ENCODE peak calls at places on chromosomes 7 and 10, in six cellular contexts. E is neural progenitor cell, A is GM23338, K is SK-N-SH, M is PC-3, I is GM23248. L is an unnamed sample.
A peak's percentile ranks its signal among the peaks of the same experiment; 100 is the strongest.

GRCh38 chr7:106613279-106613678 is 47.7 kb downstream of the CCDC71L start:
- DNase-seq in E (no peak), A (no peak), K (no peak), M (no peak), I (no peak), L (no peak)

GRCh38 chr10:17561131-17561530 is 56.0 kb downstream of the HACD1 start:
- DNase-seq in E (no peak), A (no peak), K (no peak), M (no peak), I (peak; percentile 16), L (no peak)

GRCh38 chr10:11058965-11059364 is 41.3 kb downstream of the CELF2 start:
- DNase-seq in E (no peak), A (no peak), K (no peak), M (no peak), I (peak; percentile 84), L (no peak)

GRCh38 chr7:120023494-120024167 is 249.3 kb upstream of the KCND2 start:
- DNase-seq in E (no peak), A (no peak), K (no peak), M (no peak), I (peak; percentile 51), L (no peak)

GRCh38 chr7:112802406-112802805 is 12.2 kb upstream of the TMEM168 start:
- DNase-seq in E (no peak), A (no peak), K (no peak), M (no peak), I (no peak), L (no peak)

GRCh38 chr10:77036993-77037734 is 600.4 kb downstream of the KCNMA1 start:
- DNase-seq in E (peak; percentile 73), A (peak; percentile 86), K (peak; percentile 27), M (peak; percentile 74), I (peak; percentile 15), L (peak; percentile 7)

GRCh38 chr10:46515402-46516192 is 40.9 kb downstream of the GPRIN2 start:
- DNase-seq in E (no peak), A (no peak), K (no peak), M (no peak), I (no peak), L (no peak)

GRCh38 chr10:101354584-101355070 is 662 bp downstream of the BTRC start:
- DNase-seq in E (no peak), A (no peak), K (no peak), M (peak; percentile 19), I (peak; percentile 77), L (no peak)

GRCh38 chr10:60952846-60953220 is 8.8 kb upstream of the RHOBTB1 start:
- DNase-seq in E (no peak), A (no peak), K (no peak), M (no peak), I (no peak), L (no peak)

GRCh38 chr7:80145780-80146422 is 11.3 kb downstream of the GNAI1 start:
- DNase-seq in E (no peak), A (no peak), K (no peak), M (no peak), I (peak; percentile 79), L (no peak)

GRCh38 chr7:88034083-88034695 is 100.1 kb downstream of the ADAM22 start:
- DNase-seq in E (no peak), A (no peak), K (no peak), M (no peak), I (no peak), L (no peak)

GRCh38 chr7:43569424-43569823 is 13.5 kb upstream of the STK17A start:
- DNase-seq in E (no peak), A (no peak), K (no peak), M (peak; percentile 64), I (peak; percentile 80), L (no peak)

GRCh38 chr10:16967000-16967865 is 150.0 kb upstream of the RSU1 start:
- DNase-seq in E (no peak), A (no peak), K (no peak), M (peak; percentile 27), I (peak; percentile 63), L (no peak)

GRCh38 chr10:124105594-124105993 is 12.2 kb upstream of the CHST15 start:
- DNase-seq in E (no peak), A (no peak), K (no peak), M (peak; percentile 33), I (no peak), L (peak; percentile 71)

GRCh38 chr10:97580421-97581367 is 3.5 kb upstream of the HOGA1 start:
- DNase-seq in E (no peak), A (no peak), K (peak; percentile 12), M (no peak), I (no peak), L (no peak)

GRCh38 chr7:106757846-106758245 is 96.9 kb upstream of the CCDC71L start:
- DNase-seq in E (no peak), A (no peak), K (no peak), M (no peak), I (peak; percentile 60), L (no peak)

GRCh38 chr10:11880169-11881027 is 57.2 kb downstream of the PROSER2 start:
- DNase-seq in E (no peak), A (peak; percentile 61), K (no peak), M (no peak), I (no peak), L (no peak)

GRCh38 chr7:73342645-73343044 is 14.7 kb downstream of the FKBP6 start:
- DNase-seq in E (peak; percentile 71), A (peak; percentile 68), K (peak; percentile 74), M (peak; percentile 8), I (peak; percentile 64), L (no peak)

GRCh38 chr10:13673165-13673564 is 86.4 kb downstream of the PRPF18 start:
- DNase-seq in E (peak; percentile 45), A (peak; percentile 68), K (no peak), M (no peak), I (no peak), L (no peak)

GRCh38 chr10:125087897-125088215 is 72.5 kb downstream of the CTBP2 start:
- DNase-seq in E (no peak), A (no peak), K (no peak), M (no peak), I (no peak), L (no peak)

GRCh38 chr10:100038561-100039071 is 28.9 kb upstream of the DNMBP start:
- DNase-seq in E (no peak), A (no peak), K (no peak), M (peak; percentile 34), I (peak; percentile 11), L (no peak)

GRCh38 chr10:129770286-129770685 is 193.8 kb downstream of the EBF3 start:
- DNase-seq in E (no peak), A (no peak), K (no peak), M (no peak), I (no peak), L (no peak)

GRCh38 chr7:44062903-44063295 is 2.5 kb downstream of the PGAM2 start:
- DNase-seq in E (no peak), A (no peak), K (no peak), M (no peak), I (no peak), L (no peak)

GRCh38 chr10:119238577-119238976 is 31.2 kb downstream of the GRK5 start:
- DNase-seq in E (no peak), A (no peak), K (peak; percentile 76), M (no peak), I (no peak), L (no peak)

DNA sequence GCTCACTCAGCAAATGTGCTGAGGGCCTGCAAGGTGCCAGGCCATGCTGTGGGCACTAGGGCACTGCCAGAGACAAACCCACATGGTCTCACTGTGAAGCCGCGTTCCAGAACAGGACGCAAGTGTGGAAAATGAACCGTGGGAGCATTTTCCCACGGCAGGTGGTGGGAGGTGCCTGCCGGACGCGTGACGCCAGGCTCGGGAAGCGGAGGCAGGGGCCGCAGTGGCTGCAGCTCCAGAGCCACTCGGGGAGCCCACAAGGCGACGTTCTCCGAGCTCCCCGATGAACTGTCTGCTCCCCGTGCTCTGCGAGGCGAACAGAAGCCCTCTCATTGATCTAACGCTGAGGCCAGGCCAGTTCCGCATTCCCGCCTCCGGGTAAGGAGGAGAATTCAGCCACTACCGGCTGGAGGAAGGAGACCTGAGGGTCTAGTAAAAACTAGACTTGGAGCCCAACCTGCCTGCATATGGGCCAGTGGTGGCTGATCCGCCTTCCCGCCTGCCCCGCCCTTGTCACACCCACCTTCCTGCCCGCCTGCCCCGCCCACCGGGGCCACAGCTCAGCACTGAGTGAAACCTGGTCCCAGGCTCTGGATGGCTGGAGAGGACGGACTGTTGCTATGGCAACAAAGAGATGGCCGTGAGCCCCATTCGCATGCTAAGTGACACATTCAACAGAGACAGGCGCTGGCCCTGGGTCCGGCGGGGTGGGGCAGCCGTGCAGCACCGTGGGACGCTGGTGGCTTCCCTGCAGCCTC is 13.2 kb downstream of the ADGRA1 start:
- DNase-seq in E (peak; percentile 98), A (peak; percentile 98), K (no peak), M (no peak), I (peak; percentile 30), L (no peak)
- H3K4me2 ChIP-seq in E (peak overlapping the region; percentile 61), A (peak overlapping the region; percentile 66), K (no peak overlapping the region), M (no peak overlapping the region), I (no peak overlapping the region), L (no peak overlapping the region)

DNA sequence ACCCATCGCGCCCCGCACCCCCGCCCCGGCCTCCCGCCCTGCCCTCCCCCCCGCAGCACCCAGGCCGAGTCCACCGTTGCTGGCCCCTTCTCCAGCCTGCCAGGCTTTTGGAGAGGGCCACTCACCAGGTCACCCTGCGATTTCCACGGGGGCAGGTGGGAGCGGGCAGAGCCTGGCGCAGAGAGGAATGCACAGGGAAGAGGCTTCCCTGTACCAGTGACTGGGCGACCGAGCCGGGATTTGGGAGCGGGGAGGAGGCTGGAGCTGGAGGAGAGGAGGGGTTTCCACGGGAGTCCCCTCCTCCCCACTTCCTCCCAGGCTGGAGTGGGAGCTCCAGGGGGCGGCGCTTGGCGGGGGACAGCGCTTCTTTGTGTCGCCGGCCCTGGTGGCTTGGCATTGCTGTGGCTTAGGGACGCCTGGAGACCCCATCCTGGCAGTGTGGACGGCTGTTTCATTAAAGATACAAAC is 19.3 kb downstream of the TCAF1 start:
- DNase-seq in E (peak; percentile 83), A (peak; percentile 49), K (peak; percentile 96), M (no peak), I (peak; percentile 69), L (no peak)
- TF ChIP-seq EZH2phosphoT487 in E (no peak), A (no peak), K (no peak), M (no peak), I (no peak), L (no peak)

GRCh38 chr10:128729910-128730420 is 603.7 kb upstream of the MKI67 start:
- DNase-seq in E (no peak), A (no peak), K (no peak), M (no peak), I (no peak), L (no peak)
- H3K4me2 ChIP-seq in E (no peak overlapping the region), A (no peak overlapping the region), K (no peak overlapping the region), M (no peak overlapping the region), I (no peak overlapping the region), L (no peak overlapping the region)

DNA sequence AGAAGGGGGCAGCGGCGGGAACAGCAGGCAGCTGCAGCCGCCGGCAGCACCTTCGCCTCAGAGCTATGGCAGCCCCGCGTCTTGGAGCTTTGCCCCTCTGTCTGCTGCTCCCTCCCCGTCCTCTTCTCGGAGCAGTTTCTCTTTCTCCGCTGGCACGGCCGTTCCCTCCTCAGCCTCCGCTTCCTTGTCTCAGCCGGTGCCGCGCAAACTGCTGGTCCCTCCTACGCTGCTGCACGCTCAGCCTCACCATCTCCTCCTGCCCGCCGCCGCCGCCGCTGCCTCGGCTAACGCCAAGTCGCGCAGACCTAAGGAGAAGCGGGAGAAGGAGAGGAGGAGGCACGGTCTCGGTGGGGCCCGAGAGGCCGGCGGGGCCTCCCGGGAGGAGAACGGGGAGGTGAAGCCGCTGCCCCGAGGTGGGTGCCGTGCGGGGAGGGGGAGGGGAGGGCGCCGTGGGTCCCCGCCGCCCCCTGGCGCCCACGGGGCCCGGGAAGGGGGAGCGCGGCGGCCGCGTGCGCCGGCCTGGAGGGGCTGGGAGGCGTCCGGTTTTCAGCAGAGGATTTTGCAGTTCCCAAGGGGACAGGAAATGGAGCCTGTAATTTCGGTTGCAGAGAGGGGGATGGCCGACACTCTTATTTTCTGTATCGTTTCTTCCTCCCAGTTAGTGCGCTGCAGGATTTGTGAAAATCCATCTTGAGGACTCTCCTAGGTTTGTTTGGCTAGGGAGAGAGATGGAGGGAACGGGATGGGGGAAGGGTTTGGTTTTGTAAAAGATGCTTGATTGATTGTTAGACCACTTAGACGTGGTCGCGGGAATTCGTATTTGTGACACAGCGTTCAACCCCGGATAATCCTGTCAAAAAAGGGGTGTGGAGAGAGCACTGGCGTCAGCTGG is 630 bp downstream of the RSBN1L start:
- DNase-seq in E (peak; percentile 88), A (peak; percentile 74), K (peak; percentile 89), M (peak; percentile 47), I (peak; percentile 87), L (peak; percentile 70)
- TF ChIP-seq EZH2phosphoT487 in E (no peak), A (no peak), K (no peak), M (no peak), I (no peak), L (no peak)